ENCODE peak calls at places on chromosome 17, in nine cellular contexts. M is HTR-8/SVneo; Q is progenitor cell of endocrine pancreas; X is AG10803; O is hippocampal formation; Z is esophagus squamous epithelium; D is activated CD8-positive, alpha-beta memory T cell treated with anti-CD3 and anti-CD28 coated beads for 48 hours; E is EL; W is ELR. B is an unnamed sample.

GRCh38 chr17:49566668-49567071 is 9.0 kb upstream of the NXPH3 start:
- DNase-seq in Z (no peak), M (no peak), X (no peak), D (no peak), Q (no peak), W (no peak), O (no peak), E (no peak), B (no peak)

GRCh38 chr17:48486557-48486956 is 44.3 kb downstream of the HOXB1 start:
- DNase-seq in M (peak; percentile 92), W (peak; percentile 99), O (no peak), E (peak; percentile 95), Z (no peak), X (peak; percentile 99), Q (no peak), D (no peak), B (peak; percentile 94)

GRCh38 chr17:64507418-64507766 is 615 bp downstream of the CEP95 start:
- DNase-seq in D (no peak), O (no peak), Q (no peak), X (peak; percentile 71), Z (no peak), W (peak; percentile 83), M (peak; percentile 65), E (peak; percentile 69), B (peak; percentile 57)

GRCh38 chr17:67400193-67400592 is 23.1 kb downstream of the PITPNC1 start:
- DNase-seq in Z (no peak), O (no peak), Q (no peak), W (no peak), E (no peak), M (no peak), X (no peak), D (no peak), B (no peak)

GRCh38 chr17:57269052-57269451 is 12.7 kb downstream of the MSI2 start:
- DNase-seq in Q (no peak), D (no peak), Z (no peak), O (no peak), W (no peak), M (no peak), X (no peak), E (no peak), B (no peak)

GRCh38 chr17:58513391-58513912 is 986 bp downstream of the MTMR4 start:
- DNase-seq in O (no peak), Z (no peak), W (no peak), D (no peak), Q (no peak), E (no peak), X (no peak), M (no peak), B (no peak)

GRCh38 chr17:40551874-40552768 is 13.2 kb downstream of the CCR7 start:
- DNase-seq in W (peak; percentile 92), Q (no peak), M (no peak), X (peak; percentile 100), Z (no peak), E (peak; percentile 99), D (no peak), O (peak; percentile 32), B (peak; percentile 99)

GRCh38 chr17:51275381-51275780 is 15.0 kb downstream of the UTP18 start:
- DNase-seq in E (peak; percentile 79), D (no peak), Z (no peak), X (peak; percentile 89), O (no peak), Q (no peak), W (peak; percentile 75), M (no peak), B (no peak)

GRCh38 chr17:64641499-64641898 is 20.6 kb downstream of the SMURF2 start:
- DNase-seq in O (no peak), X (peak; percentile 96), D (no peak), Z (no peak), M (peak; percentile 57), E (peak; percentile 97), W (peak; percentile 87), Q (no peak), B (peak; percentile 85)

GRCh38 chr17:48550313-48551205 is 5.7 kb upstream of the HOXB2 start:
- DNase-seq in E (no peak), W (no peak), M (no peak), O (no peak), X (no peak), Z (no peak), D (no peak), Q (no peak), B (no peak)

GRCh38 chr17:66715745-66716156 is 119.2 kb upstream of the CACNG5 start:
- DNase-seq in E (peak; percentile 44), M (peak; percentile 91), Q (no peak), W (peak; percentile 75), X (peak; percentile 65), Z (no peak), D (no peak), O (no peak), B (peak; percentile 68)

GRCh38 chr17:81715107-81715871 is 3.2 kb downstream of the SLC25A10 start:
- DNase-seq in E (no peak), Q (no peak), M (no peak), D (no peak), X (no peak), Z (no peak), W (no peak), O (no peak), B (no peak)

GRCh38 chr17:78557598-78558039 is 19.6 kb downstream of the DNAH17 start:
- DNase-seq in E (peak; percentile 57), X (peak; percentile 79), Q (no peak), Z (no peak), O (no peak), M (peak; percentile 62), W (peak; percentile 79), D (no peak), B (peak; percentile 43)

GRCh38 chr17:74215332-74215727 is 2.0 kb downstream of the TTYH2 start:
- DNase-seq in O (peak; percentile 57), W (no peak), X (no peak), M (no peak), Q (no peak), Z (no peak), E (no peak), D (no peak), B (no peak)

GRCh38 chr17:29929006-29929543 is 953 bp downstream of the SSH2 start:
- DNase-seq in W (peak; percentile 75), Q (no peak), E (peak; percentile 67), X (no peak), Z (no peak), M (no peak), O (no peak), D (peak; percentile 17), B (peak; percentile 7)

GRCh38 chr17:77695386-77695785 is 263.1 kb upstream of the TNRC6C start:
- DNase-seq in W (no peak), O (no peak), X (no peak), Q (no peak), D (no peak), M (no peak), Z (no peak), E (no peak), B (no peak)

GRCh38 chr17:37179893-37180292 is 195.9 kb upstream of the C17orf78 start:
- DNase-seq in X (peak; percentile 49), W (peak; percentile 94), D (no peak), Z (no peak), O (no peak), Q (no peak), M (peak; percentile 54), E (peak; percentile 79), B (peak; percentile 51)

GRCh38 chr17:45318561-45319230 is 1.9 kb upstream of the MAP3K14 start:
- DNase-seq in M (no peak), E (no peak), O (no peak), D (no peak), Z (no peak), X (no peak), Q (no peak), W (no peak), B (no peak)

GRCh38 chr17:21289902-21290571 is 5.5 kb downstream of the MAP2K3 start:
- DNase-seq in E (no peak), Q (no peak), X (no peak), D (no peak), Z (no peak), M (no peak), O (peak; percentile 25), W (no peak), B (no peak)

GRCh38 chr17:75412455-75413317 is 7.2 kb upstream of the GRB2 start:
- DNase-seq in W (peak; percentile 82), E (peak; percentile 71), Q (peak; percentile 51), M (peak; percentile 77), O (peak; percentile 40), Z (no peak), D (no peak), X (peak; percentile 45), B (peak; percentile 47)

GRCh38 chr17:41599680-41600079 is 12.9 kb downstream of the KRT16 start:
- DNase-seq in M (no peak), Q (no peak), E (no peak), X (no peak), O (no peak), Z (no peak), W (no peak), D (no peak), B (no peak)

GRCh38 chr17:7579001-7579838 is at the start of gene CD68:
- DNase-seq in X (peak; percentile 90), Q (no peak), D (no peak), O (peak; percentile 35), E (peak; percentile 96), Z (peak; percentile 49), W (peak; percentile 99), M (peak; percentile 83), B (peak; percentile 79)

GRCh38 chr17:66959641-66960375 is 4.7 kb upstream of the CACNG4 start:
- DNase-seq in X (no peak), E (no peak), Z (no peak), W (no peak), D (no peak), O (no peak), Q (no peak), M (no peak), B (no peak)

GRCh38 chr17:39699818-39700147 is at the start of gene ERBB2:
- DNase-seq in X (peak; percentile 80), Q (peak; percentile 40), O (no peak), Z (no peak), M (peak; percentile 92), W (peak; percentile 79), E (peak; percentile 83), D (no peak), B (peak; percentile 68)

GRCh38 chr17:82008941-82009405 is 13.7 kb downstream of the CENPX start:
- DNase-seq in W (no peak), M (no peak), Q (no peak), E (no peak), O (no peak), D (no peak), Z (no peak), X (no peak), B (no peak)

GRCh38 chr17:42233994-42234393 is 39.7 kb upstream of the GHDC start:
- DNase-seq in W (no peak), Z (no peak), Q (no peak), M (no peak), X (no peak), D (no peak), E (no peak), O (no peak), B (no peak)

GRCh38 chr17:2814499-2815341 is 18.5 kb downstream of the RAP1GAP2 start:
- DNase-seq in Z (no peak), X (no peak), M (no peak), W (no peak), Q (no peak), E (no peak), D (peak; percentile 53), O (no peak), B (no peak)